ENCODE peak calls at places on chromosomes 7 and 10, in nine cellular contexts. V is NCI-H345; J is activated CD4-positive, alpha-beta T cell treated with anti-CD3 and anti-CD28 coated beads, Interleukin-2, amount 50 U/mL, for 48 hours; Q is stimulated activated CD8-positive, alpha-beta memory T cell treated with anti-CD3 and anti-CD28 coated beads, Interleukin-15, amount 100 ng/mL, for 24 hours; L is H54; Y is activated CD8-positive, alpha-beta memory T cell treated with anti-CD3 and anti-CD28 coated beads, Interleukin-2, amount 50 U/mL, for 4 hours; C is CD8-positive, alpha-beta T cell; F is head of caudate nucleus; W is cardiac muscle cell. E is an unnamed sample.

GRCh38 chr10:100709655-100710054 is 35.7 kb upstream of the PAX2 start:
- DNase-seq in V (no peak), J (no peak), Q (no peak), L (no peak), Y (no peak), C (no peak), F (no peak), W (no peak), E (no peak)

GRCh38 chr10:11434323-11434722 is 177.1 kb downstream of the USP6NL start:
- DNase-seq in V (no peak), J (no peak), Q (no peak), L (peak), Y (no peak), C (peak), F (no peak), W (no peak), E (no peak)

GRCh38 chr10:109958059-109958458 is 34.7 kb upstream of the XPNPEP1 start:
- DNase-seq in V (no peak), J (no peak), Q (no peak), L (no peak), Y (no peak), C (no peak), F (no peak), W (no peak), E (no peak)

GRCh38 chr10:3418901-3419300 is 246.3 kb upstream of the PITRM1 start:
- DNase-seq in V (no peak), J (no peak), Q (no peak), L (no peak), Y (no peak), C (peak), F (no peak), W (no peak), E (no peak)

GRCh38 chr7:14834456-14834855 is 68.1 kb downstream of the DGKB start:
- DNase-seq in V (peak), J (no peak), Q (no peak), L (no peak), Y (no peak), C (no peak), F (no peak), W (no peak), E (no peak)

GRCh38 chr10:129174167-129175014 is 292.6 kb upstream of the MGMT start:
- DNase-seq in V (no peak), J (no peak), Q (no peak), L (no peak), Y (no peak), C (no peak), F (no peak), W (peak), E (no peak)

GRCh38 chr7:105101864-105102263 is 87.9 kb downstream of the KMT2E start:
- DNase-seq in V (no peak), J (no peak), Q (no peak), L (no peak), Y (no peak), C (no peak), F (no peak), W (no peak), E (no peak)

GRCh38 chr7:85655252-85655651 is 468.4 kb upstream of the SEMA3D start:
- DNase-seq in V (no peak), J (no peak), Q (no peak), L (no peak), Y (no peak), C (no peak), F (no peak), W (no peak), E (no peak)

GRCh38 chr7:44454348-44454747 is 36.1 kb downstream of the NUDCD3 start:
- DNase-seq in V (no peak), J (no peak), Q (no peak), L (no peak), Y (no peak), C (no peak), F (no peak), W (no peak), E (no peak)

GRCh38 chr7:149855368-149856305 is 17.5 kb downstream of the ZNF862 start:
- DNase-seq in V (peak), J (no peak), Q (no peak), L (peak), Y (no peak), C (no peak), F (no peak), W (peak), E (no peak)

GRCh38 chr10:106836923-106837322 is 327.6 kb downstream of the SORCS1 start:
- DNase-seq in V (no peak), J (no peak), Q (no peak), L (no peak), Y (no peak), C (no peak), F (no peak), W (no peak), E (peak)

GRCh38 chr10:122446668-122447410 is 7.6 kb upstream of the ARMS2 start:
- DNase-seq in V (peak), J (no peak), Q (no peak), L (no peak), Y (no peak), C (no peak), F (no peak), W (no peak), E (no peak)

GRCh38 chr7:51224811-51225581 is 91.6 kb downstream of the COBL start:
- DNase-seq in V (peak), J (no peak), Q (no peak), L (peak), Y (no peak), C (no peak), F (peak), W (no peak), E (peak)

GRCh38 chr7:1849351-1849951 is 179.4 kb downstream of the ELFN1 start:
- DNase-seq in V (no peak), J (no peak), Q (no peak), L (no peak), Y (no peak), C (no peak), F (no peak), W (no peak), E (no peak)

GRCh38 chr7:98878365-98879197 is at the start of gene TRRAP:
- DNase-seq in V (peak), J (peak), Q (peak), L (peak), Y (peak), C (peak), F (peak), W (peak), E (peak)

GRCh38 chr10:128377364-128377987 is 251.3 kb upstream of the MKI67 start:
- DNase-seq in V (no peak), J (no peak), Q (no peak), L (no peak), Y (no peak), C (no peak), F (no peak), W (no peak), E (no peak)

GRCh38 chr7:64875658-64876406 is 27.2 kb upstream of the ZNF273 start:
- DNase-seq in V (no peak), J (no peak), Q (no peak), L (no peak), Y (no peak), C (peak), F (no peak), W (no peak), E (no peak)

GRCh38 chr7:16609842-16610450 is 35.6 kb downstream of the ANKMY2 start:
- DNase-seq in V (no peak), J (no peak), Q (no peak), L (no peak), Y (no peak), C (no peak), F (no peak), W (no peak), E (no peak)

GRCh38 chr7:44265733-44266132 is 59.7 kb downstream of the CAMK2B start:
- DNase-seq in V (no peak), J (no peak), Q (no peak), L (no peak), Y (no peak), C (no peak), F (no peak), W (no peak), E (no peak)

GRCh38 chr10:132877473-132877872 is 64.9 kb downstream of the CFAP46 start:
- DNase-seq in V (no peak), J (no peak), Q (no peak), L (no peak), Y (no peak), C (no peak), F (no peak), W (no peak), E (no peak)

GRCh38 chr10:69571618-69572158 is 1.5 kb downstream of the NEUROG3 start:
- DNase-seq in V (no peak), J (no peak), Q (no peak), L (no peak), Y (no peak), C (no peak), F (no peak), W (no peak), E (no peak)

GRCh38 chr10:132429281-132430230 is 32.6 kb downstream of the PWWP2B start:
- DNase-seq in V (peak), J (no peak), Q (no peak), L (no peak), Y (no peak), C (no peak), F (peak), W (no peak), E (no peak)

GRCh38 chr7:87875151-87876039 is 765 bp downstream of the SLC25A40 start:
- DNase-seq in V (peak), J (no peak), Q (no peak), L (peak), Y (peak), C (no peak), F (no peak), W (no peak), E (peak)

GRCh38 chr7:151433721-151434400 is 6.1 kb downstream of the CRYGN start:
- DNase-seq in V (no peak), J (no peak), Q (no peak), L (no peak), Y (no peak), C (no peak), F (no peak), W (no peak), E (no peak)

GRCh38 chr10:82288461-82288881 is 413.5 kb downstream of the NRG3 start:
- DNase-seq in V (no peak), J (no peak), Q (no peak), L (no peak), Y (no peak), C (no peak), F (no peak), W (no peak), E (no peak)

GRCh38 chr10:73950569-73950968 is 39.6 kb downstream of the PLAU start:
- DNase-seq in V (no peak), J (no peak), Q (no peak), L (no peak), Y (no peak), C (no peak), F (no peak), W (no peak), E (no peak)

GRCh38 chr10:44895280-44895679 is 15.9 kb upstream of the TMEM72 start:
- DNase-seq in V (no peak), J (no peak), Q (no peak), L (no peak), Y (no peak), C (no peak), F (no peak), W (no peak), E (no peak)

GRCh38 chr7:106420741-106421140 is 136.0 kb upstream of the NAMPT start:
- DNase-seq in V (no peak), J (no peak), Q (no peak), L (no peak), Y (no peak), C (no peak), F (no peak), W (no peak), E (no peak)

GRCh38 chr10:119616879-119617580 is 20.3 kb upstream of the TIAL1 start:
- DNase-seq in V (no peak), J (no peak), Q (no peak), L (no peak), Y (no peak), C (no peak), F (no peak), W (peak), E (no peak)

GRCh38 chr10:7672366-7673134 is 5.8 kb upstream of the ITIH5 start:
- DNase-seq in V (no peak), J (no peak), Q (no peak), L (no peak), Y (no peak), C (no peak), F (no peak), W (no peak), E (no peak)

GRCh38 chr10:97321807-97322195 is 2.7 kb downstream of the FRAT1 start:
- DNase-seq in V (peak), J (no peak), Q (no peak), L (no peak), Y (no peak), C (no peak), F (no peak), W (no peak), E (peak)

GRCh38 chr10:44589181-44589884 is 204.4 kb upstream of the CXCL12 start:
- DNase-seq in V (no peak), J (no peak), Q (no peak), L (no peak), Y (no peak), C (no peak), F (no peak), W (no peak), E (no peak)

GRCh38 chr10:103799341-103799740 is 56.0 kb downstream of the SH3PXD2A start:
- DNase-seq in V (no peak), J (no peak), Q (no peak), L (no peak), Y (no peak), C (no peak), F (no peak), W (no peak), E (no peak)

GRCh38 chr10:33238643-33239042 is 95.8 kb downstream of the NRP1 start:
- DNase-seq in V (no peak), J (no peak), Q (no peak), L (no peak), Y (no peak), C (no peak), F (no peak), W (no peak), E (no peak)

GRCh38 chr7:110600983-110601382 is 489.9 kb upstream of the LRRN3 start:
- DNase-seq in V (peak), J (no peak), Q (no peak), L (no peak), Y (no peak), C (no peak), F (no peak), W (no peak), E (no peak)